ENCODE peak calls at places on chromosomes 16 and 17, in eight cellular contexts. One of them, this sample, is unnamed.

GRCh38 chr17:49106366-49107210 is 26.0 kb upstream of the B4GALNT2 start:
- DNase-seq in AG09319: no peak
- DNase-seq in HCT116: no peak
- DNase-seq in cardiac fibroblast: peak; percentile 37
- DNase-seq in endodermal cell: peak; percentile 74
- DNase-seq in adrenal gland: peak; percentile 41
- DNase-seq in BJ: no peak
- DNase-seq in breast epithelium: no peak
- DNase-seq in this sample: no peak

GRCh38 chr16:24610421-24610765 is 71.0 kb downstream of the RBBP6 start:
- DNase-seq in adrenal gland: no peak
- DNase-seq in BJ: no peak
- DNase-seq in endodermal cell: peak; percentile 79
- DNase-seq in breast epithelium: no peak
- DNase-seq in AG09319: no peak
- DNase-seq in HCT116: no peak
- DNase-seq in cardiac fibroblast: peak; percentile 38
- DNase-seq in this sample: no peak

GRCh38 chr16:10906914-10907756 is 30.1 kb downstream of the CIITA start:
- DNase-seq in AG09319: no peak
- DNase-seq in endodermal cell: no peak
- DNase-seq in breast epithelium: no peak
- DNase-seq in HCT116: no peak
- DNase-seq in adrenal gland: no peak
- DNase-seq in BJ: no peak
- DNase-seq in cardiac fibroblast: no peak
- DNase-seq in this sample: no peak

GRCh38 chr17:37358098-37358829 is 17.5 kb upstream of the C17orf78 start:
- DNase-seq in adrenal gland: peak; percentile 58
- DNase-seq in BJ: no peak
- DNase-seq in cardiac fibroblast: peak; percentile 38
- DNase-seq in HCT116: no peak
- DNase-seq in breast epithelium: peak; percentile 56
- DNase-seq in endodermal cell: peak; percentile 97
- DNase-seq in AG09319: no peak
- DNase-seq in this sample: peak; percentile 73

GRCh38 chr16:80954985-80955384 is 51.7 kb downstream of the CMC2 start:
- DNase-seq in breast epithelium: no peak
- DNase-seq in HCT116: no peak
- DNase-seq in adrenal gland: no peak
- DNase-seq in endodermal cell: no peak
- DNase-seq in cardiac fibroblast: no peak
- DNase-seq in BJ: no peak
- DNase-seq in AG09319: no peak
- DNase-seq in this sample: no peak

GRCh38 chr17:14833201-14833773 is 431.8 kb downstream of the PMP22 start:
- DNase-seq in HCT116: no peak
- DNase-seq in AG09319: peak; percentile 25
- DNase-seq in cardiac fibroblast: peak; percentile 72
- DNase-seq in BJ: peak; percentile 51
- DNase-seq in breast epithelium: no peak
- DNase-seq in endodermal cell: no peak
- DNase-seq in adrenal gland: no peak
- DNase-seq in this sample: no peak

GRCh38 chr16:88976359-88977027 is 514 bp downstream of the CBFA2T3 start:
- DNase-seq in breast epithelium: no peak
- DNase-seq in endodermal cell: no peak
- DNase-seq in AG09319: no peak
- DNase-seq in HCT116: no peak
- DNase-seq in BJ: no peak
- DNase-seq in adrenal gland: no peak
- DNase-seq in cardiac fibroblast: no peak
- DNase-seq in this sample: peak; percentile 57

GRCh38 chr17:45108595-45109521 is 23.5 kb downstream of the PLCD3 start:
- DNase-seq in adrenal gland: no peak
- DNase-seq in cardiac fibroblast: no peak
- DNase-seq in HCT116: no peak
- DNase-seq in AG09319: no peak
- DNase-seq in breast epithelium: no peak
- DNase-seq in endodermal cell: no peak
- DNase-seq in BJ: no peak
- DNase-seq in this sample: no peak

GRCh38 chr17:40850287-40850972 is 16.6 kb downstream of the KRT12 start:
- DNase-seq in cardiac fibroblast: peak; percentile 30
- DNase-seq in adrenal gland: no peak
- DNase-seq in BJ: no peak
- DNase-seq in AG09319: no peak
- DNase-seq in endodermal cell: no peak
- DNase-seq in breast epithelium: no peak
- DNase-seq in HCT116: no peak
- DNase-seq in this sample: no peak

GRCh38 chr16:391885-392335 is 5.1 kb upstream of the NME4 start:
- DNase-seq in adrenal gland: peak; percentile 51
- DNase-seq in AG09319: no peak
- DNase-seq in BJ: no peak
- DNase-seq in breast epithelium: no peak
- DNase-seq in endodermal cell: peak; percentile 96
- DNase-seq in HCT116: no peak
- DNase-seq in cardiac fibroblast: peak; percentile 89
- DNase-seq in this sample: peak; percentile 73

GRCh38 chr17:2945299-2945698 is 118.1 kb downstream of the OR1D5 start:
- DNase-seq in endodermal cell: no peak
- DNase-seq in BJ: no peak
- DNase-seq in AG09319: no peak
- DNase-seq in HCT116: no peak
- DNase-seq in cardiac fibroblast: no peak
- DNase-seq in breast epithelium: no peak
- DNase-seq in adrenal gland: no peak
- DNase-seq in this sample: no peak

GRCh38 chr16:19601083-19601976 is 45.8 kb downstream of the VPS35L start:
- DNase-seq in AG09319: peak; percentile 7
- DNase-seq in adrenal gland: peak; percentile 25
- DNase-seq in cardiac fibroblast: peak; percentile 59
- DNase-seq in breast epithelium: no peak
- DNase-seq in endodermal cell: peak; percentile 78
- DNase-seq in HCT116: peak; percentile 36
- DNase-seq in BJ: no peak
- DNase-seq in this sample: peak; percentile 44

GRCh38 chr17:44787271-44787940 is 28.6 kb downstream of the ADAM11 start:
- DNase-seq in breast epithelium: no peak
- DNase-seq in adrenal gland: no peak
- DNase-seq in BJ: no peak
- DNase-seq in cardiac fibroblast: no peak
- DNase-seq in endodermal cell: peak; percentile 62
- DNase-seq in AG09319: no peak
- DNase-seq in HCT116: no peak
- DNase-seq in this sample: no peak

GRCh38 chr17:57235124-57235523 is 21.2 kb upstream of the MSI2 start:
- DNase-seq in BJ: no peak
- DNase-seq in HCT116: no peak
- DNase-seq in breast epithelium: no peak
- DNase-seq in endodermal cell: no peak
- DNase-seq in AG09319: no peak
- DNase-seq in adrenal gland: no peak
- DNase-seq in cardiac fibroblast: no peak
- DNase-seq in this sample: no peak

GRCh38 chr16:85750021-85750826 is 672 bp downstream of the C16orf74 start:
- DNase-seq in cardiac fibroblast: peak; percentile 52
- DNase-seq in BJ: no peak
- DNase-seq in endodermal cell: peak; percentile 81
- DNase-seq in breast epithelium: no peak
- DNase-seq in AG09319: no peak
- DNase-seq in adrenal gland: no peak
- DNase-seq in HCT116: no peak
- DNase-seq in this sample: peak; percentile 54

GRCh38 chr17:40596261-40596919 is 31.1 kb upstream of the CCR7 start:
- DNase-seq in cardiac fibroblast: peak; percentile 55
- DNase-seq in breast epithelium: no peak
- DNase-seq in AG09319: no peak
- DNase-seq in adrenal gland: no peak
- DNase-seq in HCT116: peak; percentile 19
- DNase-seq in BJ: no peak
- DNase-seq in endodermal cell: peak; percentile 64
- DNase-seq in this sample: no peak

GRCh38 chr17:78268960-78269892 is 37.8 kb downstream of the TMEM235 start:
- DNase-seq in AG09319: peak; percentile 24
- DNase-seq in cardiac fibroblast: no peak
- DNase-seq in breast epithelium: no peak
- DNase-seq in BJ: no peak
- DNase-seq in HCT116: no peak
- DNase-seq in adrenal gland: no peak
- DNase-seq in endodermal cell: peak; percentile 90
- DNase-seq in this sample: no peak

GRCh38 chr16:88358033-88358481 is 24.7 kb upstream of the ZNF469 start:
- DNase-seq in BJ: no peak
- DNase-seq in cardiac fibroblast: no peak
- DNase-seq in AG09319: no peak
- DNase-seq in adrenal gland: no peak
- DNase-seq in breast epithelium: no peak
- DNase-seq in endodermal cell: no peak
- DNase-seq in HCT116: no peak
- DNase-seq in this sample: no peak

GRCh38 chr17:40179923-40180659 is 2.8 kb downstream of the RAPGEFL1 start:
- DNase-seq in endodermal cell: peak; percentile 76
- DNase-seq in HCT116: no peak
- DNase-seq in AG09319: no peak
- DNase-seq in breast epithelium: no peak
- DNase-seq in adrenal gland: no peak
- DNase-seq in cardiac fibroblast: peak; percentile 54
- DNase-seq in BJ: no peak
- DNase-seq in this sample: no peak

GRCh38 chr16:23225634-23226033 is 43.1 kb downstream of the SCNN1G start:
- DNase-seq in breast epithelium: no peak
- DNase-seq in cardiac fibroblast: no peak
- DNase-seq in adrenal gland: no peak
- DNase-seq in AG09319: no peak
- DNase-seq in endodermal cell: no peak
- DNase-seq in BJ: no peak
- DNase-seq in HCT116: no peak
- DNase-seq in this sample: no peak

GRCh38 chr16:23225109-23225508 is 42.6 kb downstream of the SCNN1G start:
- DNase-seq in breast epithelium: no peak
- DNase-seq in BJ: no peak
- DNase-seq in adrenal gland: no peak
- DNase-seq in HCT116: no peak
- DNase-seq in cardiac fibroblast: no peak
- DNase-seq in endodermal cell: no peak
- DNase-seq in AG09319: no peak
- DNase-seq in this sample: no peak

GRCh38 chr16:23232806-23233205 is 50.3 kb downstream of the SCNN1G start:
- DNase-seq in HCT116: no peak
- DNase-seq in AG09319: no peak
- DNase-seq in BJ: no peak
- DNase-seq in cardiac fibroblast: no peak
- DNase-seq in endodermal cell: no peak
- DNase-seq in breast epithelium: no peak
- DNase-seq in adrenal gland: no peak
- DNase-seq in this sample: no peak

GRCh38 chr16:23227529-23227928 is 45.0 kb downstream of the SCNN1G start:
- DNase-seq in cardiac fibroblast: no peak
- DNase-seq in breast epithelium: no peak
- DNase-seq in endodermal cell: no peak
- DNase-seq in adrenal gland: no peak
- DNase-seq in AG09319: no peak
- DNase-seq in HCT116: no peak
- DNase-seq in BJ: no peak
- DNase-seq in this sample: no peak

GRCh38 chr16:23229714-23230113 is 47.2 kb downstream of the SCNN1G start:
- DNase-seq in cardiac fibroblast: no peak
- DNase-seq in endodermal cell: no peak
- DNase-seq in BJ: no peak
- DNase-seq in breast epithelium: no peak
- DNase-seq in AG09319: no peak
- DNase-seq in HCT116: no peak
- DNase-seq in adrenal gland: no peak
- DNase-seq in this sample: no peak
- TF ChIP-seq CTCF in cardiac fibroblast: no peak
- TF ChIP-seq CTCF in endodermal cell: no peak
- TF ChIP-seq CTCF in BJ: no peak
- TF ChIP-seq CTCF in breast epithelium: no peak
- TF ChIP-seq CTCF in AG09319: no peak
- TF ChIP-seq CTCF in HCT116: no peak
- TF ChIP-seq CTCF in adrenal gland: no peak
- TF ChIP-seq CTCF in this sample: no peak

GRCh38 chr16:15607700-15608396 is 35.1 kb downstream of the MARF1 start:
- DNase-seq in HCT116: no peak
- DNase-seq in endodermal cell: no peak
- DNase-seq in BJ: no peak
- DNase-seq in breast epithelium: no peak
- DNase-seq in AG09319: no peak
- DNase-seq in cardiac fibroblast: peak; percentile 62
- DNase-seq in adrenal gland: no peak
- DNase-seq in this sample: no peak

GRCh38 chr16:15609286-15609649 is 33.7 kb downstream of the MARF1 start:
- DNase-seq in BJ: no peak
- DNase-seq in breast epithelium: no peak
- DNase-seq in endodermal cell: no peak
- DNase-seq in AG09319: no peak
- DNase-seq in adrenal gland: no peak
- DNase-seq in cardiac fibroblast: no peak
- DNase-seq in HCT116: no peak
- DNase-seq in this sample: no peak

GRCh38 chr16:15610369-15610871 is 32.5 kb downstream of the MARF1 start:
- DNase-seq in breast epithelium: no peak
- DNase-seq in adrenal gland: no peak
- DNase-seq in endodermal cell: no peak
- DNase-seq in cardiac fibroblast: peak; percentile 9
- DNase-seq in AG09319: no peak
- DNase-seq in BJ: no peak
- DNase-seq in HCT116: no peak
- DNase-seq in this sample: no peak

GRCh38 chr16:15606521-15607220 is 36.3 kb downstream of the MARF1 start:
- DNase-seq in adrenal gland: no peak
- DNase-seq in AG09319: no peak
- DNase-seq in breast epithelium: no peak
- DNase-seq in HCT116: no peak
- DNase-seq in endodermal cell: no peak
- DNase-seq in BJ: no peak
- DNase-seq in cardiac fibroblast: no peak
- DNase-seq in this sample: no peak

GRCh38 chr16:15608398-15609285 is 34.3 kb downstream of the MARF1 start:
- DNase-seq in breast epithelium: no peak
- DNase-seq in BJ: no peak
- DNase-seq in cardiac fibroblast: peak; percentile 17
- DNase-seq in endodermal cell: no peak
- DNase-seq in adrenal gland: no peak
- DNase-seq in HCT116: no peak
- DNase-seq in AG09319: peak; percentile 23
- DNase-seq in this sample: no peak
- TF ChIP-seq CTCF in breast epithelium: no peak
- TF ChIP-seq CTCF in BJ: peak; percentile 11
- TF ChIP-seq CTCF in cardiac fibroblast: no peak
- TF ChIP-seq CTCF in endodermal cell: no peak
- TF ChIP-seq CTCF in adrenal gland: no peak
- TF ChIP-seq CTCF in HCT116: no peak
- TF ChIP-seq CTCF in AG09319: peak; percentile 34
- TF ChIP-seq CTCF in this sample: no peak

GRCh38 chr16:3106205-3106928 is 6.0 kb upstream of the ZNF205 start:
- DNase-seq in BJ: no peak
- DNase-seq in HCT116: peak; percentile 84
- DNase-seq in adrenal gland: peak; percentile 91
- DNase-seq in endodermal cell: peak; percentile 98
- DNase-seq in AG09319: peak; percentile 68
- DNase-seq in breast epithelium: peak; percentile 93
- DNase-seq in cardiac fibroblast: peak; percentile 83
- DNase-seq in this sample: peak; percentile 99
- TF ChIP-seq CTCF in BJ: no peak
- TF ChIP-seq CTCF in HCT116: no peak
- TF ChIP-seq CTCF in adrenal gland: no peak
- TF ChIP-seq CTCF in endodermal cell: no peak
- TF ChIP-seq CTCF in AG09319: no peak
- TF ChIP-seq CTCF in breast epithelium: no peak
- TF ChIP-seq CTCF in cardiac fibroblast: no peak
- TF ChIP-seq CTCF in this sample: no peak

GRCh38 chr16:50667497-50668367 is 13.4 kb downstream of the SNX20 start:
- DNase-seq in endodermal cell: peak; percentile 56
- DNase-seq in breast epithelium: no peak
- DNase-seq in cardiac fibroblast: no peak
- DNase-seq in adrenal gland: no peak
- DNase-seq in BJ: no peak
- DNase-seq in AG09319: no peak
- DNase-seq in HCT116: no peak
- DNase-seq in this sample: no peak
- TF ChIP-seq CTCF in endodermal cell: peak; percentile 27
- TF ChIP-seq CTCF in breast epithelium: no peak
- TF ChIP-seq CTCF in cardiac fibroblast: no peak
- TF ChIP-seq CTCF in adrenal gland: no peak
- TF ChIP-seq CTCF in BJ: no peak
- TF ChIP-seq CTCF in AG09319: no peak
- TF ChIP-seq CTCF in HCT116: no peak
- TF ChIP-seq CTCF in this sample: peak; percentile 63